ENCODE peak calls at places on chromosomes 7 and 10, in eight cellular contexts. U, R, N, O, J, T, C and V are unnamed samples.
A peak's percentile ranks its signal among the peaks of the same experiment; 100 is the strongest.

GRCh38 chr7:32108651-32109050 is 38.4 kb upstream of the PDE1C start:
- DNase-seq in T (no peak), N (no peak), C (no peak), J (no peak), U (no peak), R (no peak), O (no peak), V (no peak)

GRCh38 chr10:103918053-103918846 is at the start of gene STN1:
- DNase-seq in C (peak; percentile 97), O (peak; percentile 84), J (peak; percentile 93), R (peak; percentile 92), N (peak; percentile 98), U (peak; percentile 97), T (peak; percentile 95), V (peak; percentile 98)

GRCh38 chr10:69641261-69641980 is 11.4 kb downstream of the FAM241B start:
- DNase-seq in O (no peak), N (no peak), C (no peak), U (no peak), R (no peak), T (peak; percentile 27), J (no peak), V (no peak)

GRCh38 chr7:156043435-156044123 is 231.3 kb upstream of the SHH start:
- DNase-seq in N (no peak), T (no peak), J (no peak), O (no peak), C (no peak), U (no peak), R (no peak), V (no peak)

GRCh38 chr10:62735464-62736188 is 68.9 kb upstream of the ADO start:
- DNase-seq in R (no peak), N (no peak), O (no peak), U (no peak), C (no peak), T (peak; percentile 18), J (no peak), V (no peak)

GRCh38 chr10:18157909-18158308 is 17.7 kb downstream of the CACNB2 start:
- DNase-seq in T (no peak), O (no peak), U (no peak), C (no peak), N (no peak), R (no peak), J (no peak), V (no peak)

GRCh38 chr10:4023997-4024396 is 239.0 kb upstream of the KLF6 start:
- DNase-seq in O (no peak), C (no peak), J (no peak), R (no peak), U (no peak), N (no peak), T (peak; percentile 10), V (no peak)

GRCh38 chr10:111871458-111871857 is 312.1 kb downstream of the GPAM start:
- DNase-seq in U (no peak), J (no peak), R (no peak), T (no peak), C (no peak), O (no peak), N (no peak), V (no peak)

GRCh38 chr7:22113041-22113440 is 167.3 kb upstream of the CDCA7L start:
- DNase-seq in R (no peak), C (no peak), T (no peak), U (no peak), O (no peak), N (no peak), J (no peak), V (no peak)

GRCh38 chr10:103626178-103626577 is 132.7 kb downstream of the NEURL1 start:
- DNase-seq in J (no peak), O (no peak), R (no peak), U (no peak), T (no peak), N (no peak), C (no peak), V (no peak)

GRCh38 chr7:27945356-27945755 is 205.4 kb downstream of the TAX1BP1 start:
- DNase-seq in U (no peak), J (no peak), C (no peak), O (no peak), R (no peak), N (no peak), T (no peak), V (no peak)